ENCODE peak calls at places on chromosomes 7 and 10, in four cellular contexts. X is GM23338, D is HCT116, C is IMR-90. S is an unnamed sample. For H3K4me1, the result is how much of the 10 kb centered on the place peaks cover.

GRCh38 chr7:21819048-21819447 is 126.7 kb downstream of the CDCA7L start:
- DNase-seq in D (no peak), C (no peak), X (no peak), S (no peak)

GRCh38 chr10:11246752-11247467 is 229.2 kb downstream of the CELF2 start:
- DNase-seq in C (no peak), D (no peak), X (no peak), S (no peak)

GRCh38 chr7:70506463-70506862 is 625.5 kb upstream of the GALNT17 start:
- DNase-seq in X (peak), C (no peak), D (no peak), S (no peak)

GRCh38 chr10:62374862-62375710 is 917 bp downstream of the ZNF365 start:
- DNase-seq in C (peak), D (no peak), X (peak), S (no peak)

GRCh38 chr10:125455855-125456254 is 227.1 kb downstream of the TEX36 start:
- DNase-seq in C (no peak), X (no peak), D (no peak), S (no peak)

GRCh38 chr10:51073461-51074237 is 638 bp upstream of the PRKG1 start:
- DNase-seq in C (peak), X (peak), D (no peak), S (peak)

GRCh38 chr10:4650572-4650971 is 175.4 kb upstream of the AKR1E2 start:
- DNase-seq in D (no peak), C (peak), X (no peak), S (no peak)

GRCh38 chr7:139642283-139642682 is 118.8 kb downstream of the CLEC2L start:
- DNase-seq in C (no peak), X (no peak), D (no peak), S (no peak)

GRCh38 chr10:122949296-122949695 is 4.7 kb downstream of the C10orf88 start:
- DNase-seq in D (no peak), C (peak), X (no peak), S (no peak)

GRCh38 chr10:97570789-97571536 is 1.6 kb upstream of the ANKRD2 start:
- DNase-seq in X (no peak), C (no peak), D (no peak), S (no peak)

GRCh38 chr7:130930260-130930659 is 196.3 kb upstream of the KLF14 start:
- DNase-seq in D (no peak), C (peak), X (no peak), S (no peak)

GRCh38 chr7:29884399-29885272 is 78.3 kb downstream of the WIPF3 start:
- DNase-seq in D (no peak), C (no peak), X (peak), S (no peak)

GRCh38 chr7:124992881-124993562 is 63.4 kb upstream of the POT1 start:
- DNase-seq in C (peak), D (no peak), X (no peak), S (peak)

GRCh38 chr10:83612050-83612449 is 527.3 kb upstream of the GHITM start:
- DNase-seq in D (no peak), C (peak), X (no peak), S (peak)

GRCh38 chr10:93542358-93542791 is 24.1 kb upstream of the FFAR4 start:
- DNase-seq in C (peak), D (no peak), X (no peak), S (no peak)

GRCh38 chr10:60271319-60272040 is 118.2 kb downstream of the ANK3 start:
- DNase-seq in X (no peak), C (no peak), D (no peak), S (no peak)

GRCh38 chr7:70446448-70447143 is 685.3 kb upstream of the GALNT17 start:
- DNase-seq in C (no peak), D (no peak), X (no peak), S (no peak)

GRCh38 chr7:37430644-37431043 is 18.0 kb downstream of the ELMO1 start:
- DNase-seq in X (no peak), D (no peak), C (no peak), S (no peak)

GRCh38 chr10:102669206-102670064 is 25.2 kb downstream of the TRIM8 start:
- DNase-seq in D (peak), X (peak), C (peak), S (peak)

GRCh38 chr10:132186488-132187413 is at the start of gene DPYSL4:
- DNase-seq in C (no peak), D (no peak), X (peak), S (no peak)

GRCh38 chr10:69217119-69217754 is 2.9 kb upstream of the HKDC1 start:
- DNase-seq in X (no peak), C (peak), D (peak), S (peak)

GRCh38 chr10:29063806-29064644 is 224.8 kb upstream of the LYZL1 start:
- DNase-seq in X (no peak), D (no peak), C (peak), S (peak)

GRCh38 chr10:122861724-122862161 is 16.1 kb upstream of the CUZD1 start:
- DNase-seq in C (peak), D (no peak), X (no peak), S (peak)

GRCh38 chr7:3194501-3195141 is 106.4 kb upstream of the SDK1 start:
- DNase-seq in C (peak), X (peak), D (no peak), S (peak)

GRCh38 chr7:78770422-78771410 is 682.8 kb downstream of the MAGI2 start:
- DNase-seq in X (peak), C (peak), D (no peak), S (peak)

GRCh38 chr7:37920305-37920618 is 178 bp upstream of the EPDR1 start:
- DNase-seq in X (no peak), C (no peak), D (no peak), S (no peak)

GRCh38 chr10:97578171-97578844 is 5.7 kb downstream of the ANKRD2 start:
- DNase-seq in X (no peak), C (no peak), D (no peak), S (no peak)

GRCh38 chr7:41287559-41288335 is 415.1 kb downstream of the INHBA start:
- DNase-seq in D (no peak), X (peak), C (no peak), S (no peak)

GRCh38 chr10:30111340-30111980 is 52.1 kb upstream of the JCAD start:
- DNase-seq in X (no peak), C (peak), D (no peak), S (peak)

GRCh38 chr10:125984346-125984745 is 88.0 kb downstream of the FANK1 start:
- DNase-seq in C (no peak), X (no peak), D (no peak), S (no peak)

GRCh38 chr7:107408349-107408748 is 61.5 kb upstream of the GPR22 start:
- DNase-seq in D (no peak), X (no peak), C (peak), S (no peak)

GRCh38 chr7:79401254-79401653 is 52.2 kb downstream of the MAGI2 start:
- DNase-seq in D (no peak), C (no peak), X (no peak), S (no peak)

GRCh38 chr7:127066974-127067373 is 185.8 kb downstream of the GRM8 start:
- DNase-seq in X (peak), C (no peak), D (no peak), S (no peak)

DNA sequence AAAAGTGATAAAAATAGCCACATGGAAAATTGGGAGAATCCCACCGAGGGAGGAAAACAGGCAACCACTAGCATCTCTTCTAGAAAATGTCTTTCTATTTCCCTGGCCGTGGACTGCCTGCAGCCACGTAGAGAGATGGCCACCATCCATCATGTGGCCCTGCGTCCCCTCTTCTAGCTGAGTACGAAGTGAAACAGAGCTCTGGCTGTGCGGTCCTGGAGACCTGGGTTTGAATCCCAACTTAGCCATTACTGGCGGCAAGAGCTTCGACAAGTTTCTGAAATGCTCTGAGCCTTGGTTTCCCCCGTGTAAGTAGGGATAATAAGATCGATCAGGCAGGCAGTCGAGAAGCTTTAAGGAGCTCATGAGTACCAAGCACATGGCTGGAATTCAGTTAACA is 32.9 kb downstream of the ZCCHC24 start:
- DNase-seq in C (no peak), D (no peak), X (no peak), S (no peak)
- H3K4me1 ChIP-seq in C (under half), D (under half), X (under half), S (under half)

GRCh38 chr10:113953505-113954272 is 90.0 kb upstream of the ADRB1 start:
- DNase-seq in D (no peak), X (peak), C (no peak), S (no peak)
- TF ChIP-seq CTCF in D (no peak), X (peak), C (no peak), S (no peak)

DNA sequence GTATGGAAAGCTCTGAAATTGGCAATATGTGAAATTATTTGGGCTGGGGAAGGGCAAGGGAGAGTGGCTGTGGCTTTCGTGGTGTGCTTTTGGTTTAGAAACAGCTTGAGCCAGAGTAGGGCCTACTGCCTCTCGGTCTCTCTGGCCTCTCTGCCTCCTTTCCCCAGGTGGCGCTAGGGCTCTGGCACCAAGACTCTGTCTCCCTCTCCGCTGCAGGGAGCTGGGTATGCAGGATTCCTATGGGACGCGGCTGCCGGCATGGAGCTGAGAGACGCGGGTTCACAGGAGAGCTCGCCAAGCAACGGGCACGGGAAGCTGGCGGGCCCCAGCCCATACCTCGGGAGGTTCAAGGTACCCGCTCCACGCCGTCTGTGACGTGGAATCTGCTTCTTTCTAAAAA is 105.2 kb upstream of the ANLN start:
- DNase-seq in X (peak), C (no peak), D (no peak), S (no peak)
- H2AFZ ChIP-seq in X (no peak), C (no peak), D (no peak), S (no peak)

DNA sequence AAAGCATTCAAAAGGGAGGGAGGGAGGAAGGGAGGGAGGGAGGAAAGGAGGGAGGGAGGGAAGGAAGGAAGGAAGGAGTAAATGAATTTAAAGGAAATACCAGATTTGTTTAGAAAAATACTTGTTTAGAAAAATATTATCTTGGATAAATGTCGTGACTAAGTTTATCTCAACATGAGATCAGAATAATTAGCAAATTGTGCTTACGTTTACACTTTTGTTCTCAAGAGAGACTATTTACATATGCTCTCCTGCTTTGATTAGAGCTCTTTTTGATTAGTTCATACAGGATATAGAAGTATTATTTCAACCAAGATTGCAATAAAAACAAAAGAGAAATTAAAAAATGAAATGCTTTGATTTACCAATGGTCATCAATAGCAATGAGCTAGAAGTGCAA is 186.2 kb downstream of the HIBADH start:
- DNase-seq in C (no peak), D (no peak), X (no peak), S (no peak)
- H3K4me1 ChIP-seq in C (under half), D (under half), X (under half), S (under half)

GRCh38 chr7:325051-325798 is 35.3 kb downstream of the FOXL3 start:
- DNase-seq in C (no peak), X (no peak), D (no peak), S (no peak)
- TF ChIP-seq CTCF in C (no peak), X (no peak), D (no peak), S (no peak)

S was measured in astrocyte.